ENCODE peak calls at places on chromosomes 5 and 9, in ten cellular contexts. O is AG10803, U is endodermal cell, C is astrocyte, G is vagina, T is HepG2, E is BJ, P is astrocyte of the spinal cord, F is choroid plexus epithelial cell, A is SK-N-SH. H is an unnamed sample.

GRCh38 chr9:111037744-111038335 is 430 bp downstream of the LPAR1 start:
- DNase-seq in O (peak), U (peak), C (peak), G (no peak), T (peak), E (no peak), P (peak), F (peak), A (peak), H (no peak)

GRCh38 chr5:142360607-142361120 is 35.8 kb upstream of the SPRY4 start:
- DNase-seq in O (peak), U (peak), C (peak), G (no peak), T (peak), E (no peak), P (peak), F (peak), A (peak), H (no peak)

GRCh38 chr5:66072031-66072430 is 72.1 kb upstream of the SREK1 start:
- DNase-seq in O (no peak), U (no peak), C (no peak), G (no peak), T (no peak), E (no peak), P (no peak), F (no peak), A (no peak), H (no peak)

GRCh38 chr5:139019880-139020279 is 144.7 kb upstream of the LRRTM2 start:
- DNase-seq in O (no peak), U (no peak), C (no peak), G (no peak), T (no peak), E (no peak), P (peak), F (peak), A (no peak), H (no peak)

GRCh38 chr9:72585737-72586136 is 64.3 kb downstream of the TMC1 start:
- DNase-seq in O (peak), U (no peak), C (no peak), G (no peak), T (no peak), E (peak), P (no peak), F (peak), A (no peak), H (peak)

GRCh38 chr5:63963080-63963735 is 963 bp upstream of the HTR1A start:
- DNase-seq in O (peak), U (peak), C (peak), G (no peak), T (peak), E (peak), P (peak), F (peak), A (peak), H (peak)

GRCh38 chr5:109784687-109785086 is 95.0 kb downstream of the MAN2A1 start:
- DNase-seq in O (no peak), U (no peak), C (no peak), G (no peak), T (no peak), E (no peak), P (no peak), F (peak), A (peak), H (no peak)

GRCh38 chr9:14383815-14384214 is 69.9 kb upstream of the NFIB start:
- DNase-seq in O (no peak), U (no peak), C (no peak), G (no peak), T (no peak), E (no peak), P (no peak), F (no peak), A (no peak), H (no peak)

GRCh38 chr9:129751841-129752801 is 721 bp downstream of the PTGES start:
- DNase-seq in O (peak), U (peak), C (no peak), G (no peak), T (no peak), E (no peak), P (no peak), F (no peak), A (peak), H (no peak)

GRCh38 chr5:65076251-65076869 is 307.6 kb downstream of the CWC27 start:
- DNase-seq in O (peak), U (peak), C (peak), G (no peak), T (peak), E (no peak), P (peak), F (peak), A (no peak), H (peak)

GRCh38 chr5:37396352-37396751 is 17.2 kb downstream of the WDR70 start:
- DNase-seq in O (no peak), U (no peak), C (no peak), G (no peak), T (no peak), E (no peak), P (no peak), F (no peak), A (no peak), H (no peak)

DNA sequence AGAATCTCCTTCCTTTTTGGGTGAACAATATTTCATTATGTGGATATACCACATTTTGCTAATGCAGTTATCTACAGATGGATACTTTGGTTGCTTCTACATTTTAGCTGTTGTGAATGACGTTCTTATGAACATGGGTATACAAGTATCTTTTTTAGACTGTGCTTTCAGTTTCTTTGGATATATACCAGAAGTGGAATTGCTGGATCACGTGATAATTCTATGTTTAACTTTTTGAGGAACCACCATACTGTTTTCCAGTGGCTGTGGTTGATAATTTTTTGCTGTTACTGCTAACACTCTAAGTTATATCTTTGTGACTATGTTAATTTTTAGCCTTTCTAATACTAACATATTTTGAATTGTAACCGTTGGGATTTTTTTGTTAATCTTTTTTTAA is 12.5 kb downstream of the WDR70 start:
- DNase-seq in O (no peak), U (no peak), C (no peak), G (no peak), T (no peak), E (no peak), P (no peak), F (no peak), A (no peak), H (no peak)
- H3K4me3 ChIP-seq in O (no peak), U (no peak), C (no peak), G (no peak), T (no peak), E (no peak), P (no peak), F (no peak), A (no peak), H (no peak)

DNA sequence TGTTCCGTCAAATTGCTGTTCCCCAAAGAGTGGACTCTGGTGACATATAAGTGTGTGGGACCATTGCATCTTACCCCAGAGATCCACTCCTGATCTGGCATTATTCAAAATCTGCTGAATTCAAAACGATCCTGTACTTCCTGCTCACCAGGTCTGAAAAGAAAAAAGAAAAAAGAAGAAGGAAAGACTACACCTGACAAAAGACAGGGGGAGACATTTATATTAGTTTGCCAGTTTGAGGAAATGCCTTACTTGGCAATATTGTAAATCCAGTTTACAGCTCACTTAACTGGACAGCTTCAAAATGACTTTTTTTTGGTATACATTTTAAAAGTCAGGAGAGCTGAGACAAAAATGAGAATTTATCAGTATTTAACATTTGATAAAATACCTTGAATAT is 15.0 kb upstream of the GRHPR start:
- DNase-seq in O (no peak), U (no peak), C (no peak), G (no peak), T (peak), E (no peak), P (no peak), F (no peak), A (no peak), H (no peak)
- TF ChIP-seq CTCF in O (peak), U (peak), C (peak), G (no peak), T (peak), E (peak), P (peak), F (peak), A (peak), H (peak)

GRCh38 chr5:137004279-137004678 is 494.8 kb downstream of the SPOCK1 start:
- DNase-seq in O (no peak), U (no peak), C (no peak), G (no peak), T (no peak), E (no peak), P (no peak), F (no peak), A (no peak), H (no peak)

GRCh38 chr5:136994154-136994553 is 505.0 kb downstream of the SPOCK1 start:
- DNase-seq in O (no peak), U (no peak), C (no peak), G (no peak), T (no peak), E (no peak), P (no peak), F (no peak), A (no peak), H (no peak)

GRCh38 chr5:137001026-137001569 is 498.0 kb downstream of the SPOCK1 start:
- DNase-seq in O (no peak), U (no peak), C (no peak), G (no peak), T (no peak), E (no peak), P (no peak), F (no peak), A (peak), H (no peak)

GRCh38 chr5:136999787-137000186 is 499.3 kb downstream of the SPOCK1 start:
- DNase-seq in O (no peak), U (no peak), C (no peak), G (no peak), T (no peak), E (no peak), P (no peak), F (no peak), A (no peak), H (no peak)

DNA sequence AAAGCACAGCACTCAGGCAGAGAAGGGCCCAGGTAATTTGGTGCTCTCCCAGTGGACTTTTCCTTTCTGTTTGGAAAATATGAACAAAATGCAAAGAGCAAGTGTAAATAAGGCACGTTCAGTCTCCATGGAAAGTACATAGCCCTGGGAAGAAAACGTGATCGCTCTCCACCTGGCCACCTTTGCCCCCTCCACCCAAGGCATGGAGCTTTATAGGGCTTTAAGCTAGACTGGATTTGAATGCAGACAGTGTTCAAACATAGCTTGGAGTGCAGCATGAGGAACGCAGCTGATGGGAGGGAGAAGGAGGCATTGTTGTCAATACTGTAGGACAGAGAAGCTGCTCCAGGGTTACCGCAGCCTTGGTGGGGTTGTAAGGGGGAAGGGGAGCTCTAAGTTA is 500.3 kb downstream of the SPOCK1 start:
- DNase-seq in O (no peak), U (no peak), C (no peak), G (no peak), T (no peak), E (no peak), P (no peak), F (no peak), A (no peak), H (no peak)
- H3K4me3 ChIP-seq in O (no peak), U (no peak), C (no peak), G (no peak), T (no peak), E (no peak), P (no peak), F (no peak), A (no peak), H (no peak)

DNA sequence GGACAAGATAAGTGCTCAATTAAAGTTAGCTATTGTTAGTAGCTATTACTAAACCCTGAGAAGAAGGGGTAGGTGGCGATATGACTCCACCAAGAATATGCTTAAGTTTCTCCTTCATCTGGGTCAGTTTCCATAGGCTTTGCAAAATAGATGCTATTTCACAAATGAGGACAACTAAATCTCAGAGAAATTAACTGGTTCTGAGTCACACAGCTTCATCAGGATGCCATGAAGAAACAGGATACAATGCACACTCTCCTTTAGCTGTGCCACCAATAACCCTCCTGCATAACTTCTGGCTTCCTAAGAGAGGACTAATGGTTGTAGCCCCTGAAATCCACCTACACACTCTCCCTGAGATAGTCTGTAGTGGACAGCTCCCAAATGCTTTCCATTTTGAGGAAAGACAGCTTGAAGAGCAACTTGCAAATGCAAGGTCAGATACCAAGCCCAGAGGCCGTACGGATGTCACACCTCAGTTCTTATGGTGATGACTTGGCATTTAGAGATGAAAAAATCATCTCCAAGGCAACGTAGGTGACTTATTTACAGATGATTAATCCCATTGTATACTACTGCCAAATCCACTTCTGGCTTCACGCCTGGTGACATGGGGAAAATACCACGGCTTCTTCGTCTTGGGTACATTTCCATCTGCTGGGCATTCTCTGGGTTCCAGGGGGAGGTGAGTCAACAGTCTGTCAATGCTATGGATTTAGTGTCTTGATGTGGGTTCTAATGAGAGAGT is 251.4 kb upstream of the IL12B start:
- DNase-seq in O (peak), U (peak), C (peak), G (no peak), T (no peak), E (no peak), P (peak), F (peak), A (no peak), H (peak)
- TF ChIP-seq CTCF in O (peak), U (no peak), C (no peak), G (no peak), T (no peak), E (no peak), P (peak), F (peak), A (peak), H (peak)

GRCh38 chr9:11457809-11458785 is 845.3 kb upstream of the PTPRD start:
- DNase-seq in O (no peak), U (peak), C (no peak), G (no peak), T (no peak), E (no peak), P (no peak), F (peak), A (peak), H (no peak)
- H3K4me3 ChIP-seq in O (no peak), U (no peak), C (no peak), G (no peak), T (no peak), E (no peak), P (no peak), F (no peak), A (no peak), H (no peak)

GRCh38 chr5:77518304-77518703 is 26.2 kb upstream of the WDR41 start:
- DNase-seq in O (no peak), U (no peak), C (peak), G (no peak), T (peak), E (no peak), P (no peak), F (peak), A (peak), H (no peak)
- TF ChIP-seq CTCF in O (no peak), U (peak), C (peak), G (no peak), T (peak), E (no peak), P (peak), F (no peak), A (peak), H (no peak)

DNA sequence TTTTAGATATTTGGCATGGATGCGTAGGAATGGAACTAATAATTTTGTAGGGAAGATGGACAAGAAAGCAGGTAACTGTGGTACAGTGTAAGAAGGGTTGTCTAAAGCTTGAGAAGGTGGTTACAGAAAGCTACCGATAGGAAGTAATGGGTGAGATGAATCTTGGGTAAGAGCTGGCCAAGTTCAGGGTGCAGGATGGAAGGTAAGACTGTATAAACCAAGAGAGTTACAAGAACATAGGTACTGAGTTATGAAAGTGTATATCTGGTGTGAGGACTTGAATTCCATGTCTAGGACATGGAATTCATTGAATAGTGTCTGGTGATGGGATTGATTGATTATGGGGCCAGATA is 1.4 kb downstream of the MCCC2 start:
- DNase-seq in O (no peak), U (no peak), C (no peak), G (no peak), T (no peak), E (no peak), P (no peak), F (no peak), A (no peak), H (no peak)
- H3K4me3 ChIP-seq in O (no peak), U (peak), C (no peak), G (no peak), T (peak), E (no peak), P (no peak), F (no peak), A (no peak), H (no peak)

DNA sequence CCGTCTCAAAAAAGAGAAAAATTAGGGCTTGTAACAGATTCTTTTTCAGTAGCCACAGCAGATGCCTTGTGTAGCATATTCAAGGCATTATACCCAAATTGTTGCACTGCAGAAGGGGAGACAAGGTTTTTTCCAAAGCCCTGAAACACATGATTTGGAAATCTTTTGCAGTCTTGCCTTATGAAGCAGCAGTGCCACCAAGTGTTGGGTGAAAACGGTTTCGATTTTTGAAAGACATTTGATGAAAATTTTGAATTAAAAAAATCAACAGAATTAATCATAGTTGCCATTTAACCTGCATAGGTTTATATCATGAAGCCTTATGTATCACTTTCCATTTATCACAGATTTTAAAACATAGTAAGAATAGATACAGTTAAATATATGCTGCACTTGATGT is 479.5 kb downstream of the TAF11L14 start:
- DNase-seq in O (peak), U (no peak), C (no peak), G (no peak), T (no peak), E (no peak), P (peak), F (peak), A (no peak), H (no peak)
- TF ChIP-seq CTCF in O (peak), U (peak), C (peak), G (no peak), T (no peak), E (no peak), P (no peak), F (peak), A (peak), H (peak)

GRCh38 chr9:81549500-81550206 is 139.7 kb downstream of the TLE1 start:
- DNase-seq in O (no peak), U (peak), C (no peak), G (no peak), T (peak), E (no peak), P (no peak), F (no peak), A (no peak), H (no peak)
- H3K4me3 ChIP-seq in O (no peak), U (no peak), C (no peak), G (no peak), T (no peak), E (no peak), P (no peak), F (no peak), A (no peak), H (no peak)

DNA sequence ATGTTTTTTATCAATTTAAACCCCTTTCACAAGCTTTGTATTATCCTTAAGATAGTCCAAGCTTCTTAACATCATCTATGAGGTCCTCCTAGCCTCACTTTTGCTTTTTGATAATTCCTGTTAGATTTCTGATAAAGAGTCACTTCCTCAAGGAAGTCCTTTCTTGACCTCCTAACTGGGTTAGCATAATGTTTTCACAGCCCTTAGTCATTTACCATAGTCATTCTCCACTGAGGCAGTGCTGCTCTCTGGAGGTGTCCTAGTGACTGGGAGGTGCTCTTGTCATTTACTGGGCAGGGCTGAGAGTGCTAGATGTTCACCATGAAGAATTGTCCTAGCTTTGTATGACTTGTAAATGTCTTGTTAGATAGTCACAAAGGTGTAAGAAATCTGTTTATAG is 26.4 kb downstream of the TNPO1 start:
- DNase-seq in O (no peak), U (peak), C (peak), G (no peak), T (no peak), E (no peak), P (peak), F (peak), A (no peak), H (no peak)
- TF ChIP-seq CTCF in O (no peak), U (peak), C (peak), G (no peak), T (peak), E (no peak), P (no peak), F (no peak), A (peak), H (peak)

H was measured in AG09309.